ENCODE peak calls at places on chromosomes 16 and 17, in nine cellular contexts. One of them, this sample, is unnamed.

GRCh38 chr17:35079547-35079946 is 16.0 kb upstream of the RFFL start:
- DNase-seq in D341Med: no peak
- DNase-seq in skeletal muscle cell: peak; percentile 66
- DNase-seq in cardiac muscle cell: no peak
- DNase-seq in dorsolateral prefrontal cortex: no peak
- DNase-seq in A673: no peak
- DNase-seq in T47D: no peak
- DNase-seq in MCF 10A: peak; percentile 72
- DNase-seq in mucosa of descending colon: no peak
- DNase-seq in this sample: no peak

GRCh38 chr16:88642881-88643545 is 4.6 kb downstream of the IL17C start:
- DNase-seq in T47D: no peak
- DNase-seq in dorsolateral prefrontal cortex: no peak
- DNase-seq in MCF 10A: no peak
- DNase-seq in D341Med: no peak
- DNase-seq in cardiac muscle cell: no peak
- DNase-seq in skeletal muscle cell: no peak
- DNase-seq in mucosa of descending colon: peak; percentile 31
- DNase-seq in A673: no peak
- DNase-seq in this sample: no peak

GRCh38 chr17:17737938-17738894 is 57.0 kb downstream of the RAI1 start:
- DNase-seq in skeletal muscle cell: no peak
- DNase-seq in cardiac muscle cell: peak; percentile 75
- DNase-seq in MCF 10A: no peak
- DNase-seq in A673: no peak
- DNase-seq in D341Med: no peak
- DNase-seq in T47D: no peak
- DNase-seq in mucosa of descending colon: peak; percentile 84
- DNase-seq in dorsolateral prefrontal cortex: no peak
- DNase-seq in this sample: no peak

GRCh38 chr16:81278526-81278925 is 36.2 kb upstream of the GAN start:
- DNase-seq in skeletal muscle cell: no peak
- DNase-seq in mucosa of descending colon: no peak
- DNase-seq in MCF 10A: no peak
- DNase-seq in A673: no peak
- DNase-seq in dorsolateral prefrontal cortex: no peak
- DNase-seq in T47D: no peak
- DNase-seq in D341Med: no peak
- DNase-seq in cardiac muscle cell: no peak
- DNase-seq in this sample: no peak

GRCh38 chr17:41308918-41309359 is at the start of gene KRTAP16-1:
- DNase-seq in dorsolateral prefrontal cortex: peak; percentile 41
- DNase-seq in mucosa of descending colon: no peak
- DNase-seq in T47D: no peak
- DNase-seq in A673: no peak
- DNase-seq in D341Med: no peak
- DNase-seq in cardiac muscle cell: no peak
- DNase-seq in MCF 10A: no peak
- DNase-seq in skeletal muscle cell: no peak
- DNase-seq in this sample: no peak

GRCh38 chr17:2250140-2251095 is 53.2 kb downstream of the SMG6 start:
- DNase-seq in MCF 10A: no peak
- DNase-seq in cardiac muscle cell: no peak
- DNase-seq in skeletal muscle cell: no peak
- DNase-seq in T47D: no peak
- DNase-seq in D341Med: no peak
- DNase-seq in dorsolateral prefrontal cortex: no peak
- DNase-seq in mucosa of descending colon: no peak
- DNase-seq in A673: no peak
- DNase-seq in this sample: no peak

GRCh38 chr16:55116165-55116894 is 185.7 kb downstream of the IRX5 start:
- DNase-seq in A673: no peak
- DNase-seq in mucosa of descending colon: no peak
- DNase-seq in T47D: no peak
- DNase-seq in D341Med: no peak
- DNase-seq in cardiac muscle cell: no peak
- DNase-seq in dorsolateral prefrontal cortex: no peak
- DNase-seq in MCF 10A: peak; percentile 5
- DNase-seq in skeletal muscle cell: no peak
- DNase-seq in this sample: no peak

GRCh38 chr16:27784351-27785306 is 234.7 kb downstream of the KATNIP start:
- DNase-seq in T47D: no peak
- DNase-seq in cardiac muscle cell: peak; percentile 24
- DNase-seq in A673: no peak
- DNase-seq in mucosa of descending colon: no peak
- DNase-seq in skeletal muscle cell: no peak
- DNase-seq in MCF 10A: no peak
- DNase-seq in D341Med: no peak
- DNase-seq in dorsolateral prefrontal cortex: no peak
- DNase-seq in this sample: no peak

GRCh38 chr16:23269248-23270091 is 32.6 kb upstream of the SCNN1B start:
- DNase-seq in mucosa of descending colon: no peak
- DNase-seq in D341Med: no peak
- DNase-seq in skeletal muscle cell: no peak
- DNase-seq in cardiac muscle cell: no peak
- DNase-seq in A673: no peak
- DNase-seq in MCF 10A: peak; percentile 32
- DNase-seq in dorsolateral prefrontal cortex: no peak
- DNase-seq in T47D: no peak
- DNase-seq in this sample: no peak

GRCh38 chr17:72811976-72812687 is 280.4 kb downstream of the SLC39A11 start:
- DNase-seq in MCF 10A: peak; percentile 13
- DNase-seq in skeletal muscle cell: no peak
- DNase-seq in dorsolateral prefrontal cortex: no peak
- DNase-seq in A673: no peak
- DNase-seq in D341Med: no peak
- DNase-seq in T47D: no peak
- DNase-seq in mucosa of descending colon: no peak
- DNase-seq in cardiac muscle cell: no peak
- DNase-seq in this sample: no peak

GRCh38 chr17:79990051-79990592 is 45.5 kb downstream of the TBC1D16 start:
- DNase-seq in skeletal muscle cell: no peak
- DNase-seq in A673: no peak
- DNase-seq in D341Med: no peak
- DNase-seq in mucosa of descending colon: no peak
- DNase-seq in cardiac muscle cell: peak; percentile 48
- DNase-seq in MCF 10A: no peak
- DNase-seq in T47D: peak; percentile 31
- DNase-seq in dorsolateral prefrontal cortex: no peak
- DNase-seq in this sample: no peak

GRCh38 chr16:2897110-2897509 is 14.1 kb downstream of the FLYWCH2 start:
- DNase-seq in skeletal muscle cell: no peak
- DNase-seq in T47D: no peak
- DNase-seq in D341Med: peak; percentile 77
- DNase-seq in A673: no peak
- DNase-seq in mucosa of descending colon: no peak
- DNase-seq in MCF 10A: no peak
- DNase-seq in dorsolateral prefrontal cortex: no peak
- DNase-seq in cardiac muscle cell: no peak
- DNase-seq in this sample: no peak

GRCh38 chr17:29929544-29930398 is at the start of gene SSH2:
- DNase-seq in A673: peak; percentile 97
- DNase-seq in D341Med: peak; percentile 98
- DNase-seq in skeletal muscle cell: peak; percentile 42
- DNase-seq in dorsolateral prefrontal cortex: peak; percentile 89
- DNase-seq in cardiac muscle cell: peak; percentile 96
- DNase-seq in MCF 10A: peak; percentile 90
- DNase-seq in mucosa of descending colon: peak; percentile 96
- DNase-seq in T47D: peak; percentile 53
- DNase-seq in this sample: peak; percentile 87

GRCh38 chr17:80017226-80018010 is 18.3 kb downstream of the TBC1D16 start:
- DNase-seq in MCF 10A: no peak
- DNase-seq in cardiac muscle cell: no peak
- DNase-seq in skeletal muscle cell: no peak
- DNase-seq in mucosa of descending colon: no peak
- DNase-seq in dorsolateral prefrontal cortex: peak; percentile 79
- DNase-seq in A673: no peak
- DNase-seq in D341Med: peak; percentile 31
- DNase-seq in T47D: no peak
- DNase-seq in this sample: no peak

GRCh38 chr16:84482001-84482891 is 22.2 kb downstream of the MEAK7 start:
- DNase-seq in mucosa of descending colon: no peak
- DNase-seq in cardiac muscle cell: no peak
- DNase-seq in D341Med: no peak
- DNase-seq in MCF 10A: peak; percentile 27
- DNase-seq in skeletal muscle cell: no peak
- DNase-seq in dorsolateral prefrontal cortex: peak; percentile 52
- DNase-seq in A673: no peak
- DNase-seq in T47D: no peak
- DNase-seq in this sample: peak; percentile 11

GRCh38 chr17:427327-427726 is 74.7 kb upstream of the RPH3AL start:
- DNase-seq in skeletal muscle cell: no peak
- DNase-seq in cardiac muscle cell: no peak
- DNase-seq in MCF 10A: no peak
- DNase-seq in dorsolateral prefrontal cortex: no peak
- DNase-seq in T47D: no peak
- DNase-seq in A673: no peak
- DNase-seq in D341Med: no peak
- DNase-seq in mucosa of descending colon: no peak
- DNase-seq in this sample: no peak

GRCh38 chr16:28292731-28293588 is 635 bp downstream of the SBK1 start:
- DNase-seq in cardiac muscle cell: peak; percentile 57
- DNase-seq in D341Med: peak; percentile 50
- DNase-seq in A673: peak; percentile 38
- DNase-seq in mucosa of descending colon: peak; percentile 40
- DNase-seq in T47D: peak; percentile 45
- DNase-seq in dorsolateral prefrontal cortex: no peak
- DNase-seq in skeletal muscle cell: no peak
- DNase-seq in MCF 10A: no peak
- DNase-seq in this sample: peak; percentile 62

GRCh38 chr16:19166500-19166899 is 1.5 kb upstream of the SYT17 start:
- DNase-seq in MCF 10A: peak; percentile 32
- DNase-seq in skeletal muscle cell: no peak
- DNase-seq in cardiac muscle cell: no peak
- DNase-seq in mucosa of descending colon: no peak
- DNase-seq in D341Med: no peak
- DNase-seq in dorsolateral prefrontal cortex: no peak
- DNase-seq in T47D: peak; percentile 31
- DNase-seq in A673: no peak
- DNase-seq in this sample: peak; percentile 78

GRCh38 chr16:63702981-63703590 is 1418.8 kb downstream of the CDH11 start:
- DNase-seq in MCF 10A: no peak
- DNase-seq in mucosa of descending colon: no peak
- DNase-seq in cardiac muscle cell: peak; percentile 63
- DNase-seq in T47D: peak; percentile 3
- DNase-seq in D341Med: no peak
- DNase-seq in A673: no peak
- DNase-seq in skeletal muscle cell: no peak
- DNase-seq in dorsolateral prefrontal cortex: no peak
- DNase-seq in this sample: peak; percentile 18

GRCh38 chr17:81332949-81333570 is 38.0 kb upstream of the SLC38A10 start:
- DNase-seq in T47D: no peak
- DNase-seq in D341Med: no peak
- DNase-seq in MCF 10A: no peak
- DNase-seq in dorsolateral prefrontal cortex: no peak
- DNase-seq in skeletal muscle cell: no peak
- DNase-seq in cardiac muscle cell: no peak
- DNase-seq in mucosa of descending colon: no peak
- DNase-seq in A673: no peak
- DNase-seq in this sample: no peak

GRCh38 chr17:11557727-11558452 is 40.4 kb upstream of the DNAH9 start:
- DNase-seq in cardiac muscle cell: no peak
- DNase-seq in MCF 10A: no peak
- DNase-seq in A673: no peak
- DNase-seq in D341Med: no peak
- DNase-seq in T47D: no peak
- DNase-seq in mucosa of descending colon: no peak
- DNase-seq in skeletal muscle cell: no peak
- DNase-seq in dorsolateral prefrontal cortex: no peak
- DNase-seq in this sample: no peak

GRCh38 chr17:48546924-48547838 is 2.3 kb upstream of the HOXB2 start:
- DNase-seq in T47D: peak; percentile 73
- DNase-seq in A673: peak; percentile 95
- DNase-seq in D341Med: no peak
- DNase-seq in mucosa of descending colon: no peak
- DNase-seq in dorsolateral prefrontal cortex: no peak
- DNase-seq in MCF 10A: no peak
- DNase-seq in skeletal muscle cell: no peak
- DNase-seq in cardiac muscle cell: no peak
- DNase-seq in this sample: no peak

GRCh38 chr17:83009414-83010322 is 69.7 kb upstream of the METRNL start:
- DNase-seq in MCF 10A: no peak
- DNase-seq in dorsolateral prefrontal cortex: no peak
- DNase-seq in D341Med: peak; percentile 40
- DNase-seq in mucosa of descending colon: no peak
- DNase-seq in A673: no peak
- DNase-seq in cardiac muscle cell: no peak
- DNase-seq in skeletal muscle cell: no peak
- DNase-seq in T47D: peak; percentile 18
- DNase-seq in this sample: no peak

GRCh38 chr17:63533433-63534077 is 10.4 kb downstream of the KCNH6 start:
- DNase-seq in mucosa of descending colon: peak; percentile 17
- DNase-seq in MCF 10A: no peak
- DNase-seq in T47D: no peak
- DNase-seq in skeletal muscle cell: no peak
- DNase-seq in A673: no peak
- DNase-seq in dorsolateral prefrontal cortex: no peak
- DNase-seq in D341Med: no peak
- DNase-seq in cardiac muscle cell: no peak
- DNase-seq in this sample: no peak

GRCh38 chr16:46972971-46973456 is 460 bp downstream of the DNAJA2 start:
- DNase-seq in MCF 10A: no peak
- DNase-seq in A673: peak; percentile 12
- DNase-seq in D341Med: peak; percentile 65
- DNase-seq in cardiac muscle cell: peak; percentile 40
- DNase-seq in mucosa of descending colon: peak; percentile 74
- DNase-seq in T47D: no peak
- DNase-seq in skeletal muscle cell: no peak
- DNase-seq in dorsolateral prefrontal cortex: peak; percentile 20
- DNase-seq in this sample: no peak

GRCh38 chr16:1144476-1145382 is 8.2 kb upstream of the CACNA1H start:
- DNase-seq in MCF 10A: no peak
- DNase-seq in cardiac muscle cell: no peak
- DNase-seq in A673: no peak
- DNase-seq in T47D: no peak
- DNase-seq in D341Med: no peak
- DNase-seq in mucosa of descending colon: no peak
- DNase-seq in dorsolateral prefrontal cortex: peak; percentile 57
- DNase-seq in skeletal muscle cell: no peak
- DNase-seq in this sample: no peak

GRCh38 chr17:2580156-2580555 is 13.3 kb upstream of the PAFAH1B1 start:
- DNase-seq in cardiac muscle cell: no peak
- DNase-seq in T47D: no peak
- DNase-seq in A673: no peak
- DNase-seq in MCF 10A: no peak
- DNase-seq in skeletal muscle cell: no peak
- DNase-seq in dorsolateral prefrontal cortex: no peak
- DNase-seq in D341Med: no peak
- DNase-seq in mucosa of descending colon: no peak
- DNase-seq in this sample: no peak

GRCh38 chr16:79047337-79047736 is 553.2 kb downstream of the MAF start:
- DNase-seq in A673: peak; percentile 8
- DNase-seq in D341Med: no peak
- DNase-seq in skeletal muscle cell: no peak
- DNase-seq in MCF 10A: peak; percentile 25
- DNase-seq in dorsolateral prefrontal cortex: no peak
- DNase-seq in mucosa of descending colon: no peak
- DNase-seq in cardiac muscle cell: no peak
- DNase-seq in T47D: peak; percentile 4
- DNase-seq in this sample: no peak

GRCh38 chr16:14211856-14212543 is 140.9 kb downstream of the MRTFB start:
- DNase-seq in A673: no peak
- DNase-seq in dorsolateral prefrontal cortex: no peak
- DNase-seq in mucosa of descending colon: no peak
- DNase-seq in T47D: no peak
- DNase-seq in skeletal muscle cell: no peak
- DNase-seq in MCF 10A: no peak
- DNase-seq in D341Med: no peak
- DNase-seq in cardiac muscle cell: no peak
- DNase-seq in this sample: no peak

GRCh38 chr17:42184717-42185496 is at the start of gene HCRT:
- DNase-seq in cardiac muscle cell: no peak
- DNase-seq in T47D: no peak
- DNase-seq in skeletal muscle cell: no peak
- DNase-seq in mucosa of descending colon: no peak
- DNase-seq in A673: no peak
- DNase-seq in MCF 10A: no peak
- DNase-seq in dorsolateral prefrontal cortex: no peak
- DNase-seq in D341Med: no peak
- DNase-seq in this sample: peak; percentile 58

GRCh38 chr17:21288581-21289017 is 4.1 kb downstream of the MAP2K3 start:
- DNase-seq in MCF 10A: no peak
- DNase-seq in cardiac muscle cell: no peak
- DNase-seq in skeletal muscle cell: no peak
- DNase-seq in D341Med: no peak
- DNase-seq in A673: no peak
- DNase-seq in T47D: no peak
- DNase-seq in mucosa of descending colon: no peak
- DNase-seq in dorsolateral prefrontal cortex: no peak
- DNase-seq in this sample: no peak

This sample was measured in DMS153.